ENCODE peak calls at places on chromosome 19, in five cellular contexts. F, T, L, K and O are unnamed samples.

GRCh38 chr19:14116918-14117578 is 514 bp downstream of the PRKACA start:
- DNase-seq in L (no peak), T (no peak), F (peak; percentile 47), K (no peak), O (peak; percentile 41)

GRCh38 chr19:40960062-40960685 is 30.9 kb upstream of the CYP2B6 start:
- DNase-seq in K (no peak), F (no peak), L (no peak), T (no peak), O (no peak)

GRCh38 chr19:35601971-35602370 is 10.6 kb upstream of the HAUS5 start:
- DNase-seq in T (no peak), L (no peak), K (no peak), F (no peak), O (no peak)

GRCh38 chr19:2164020-2164988 is 571 bp downstream of the DOT1L start:
- DNase-seq in L (no peak), K (no peak), F (no peak), T (no peak), O (no peak)

GRCh38 chr19:5828661-5829566 is 10.6 kb downstream of the FUT6 start:
- DNase-seq in T (no peak), L (no peak), K (no peak), F (peak; percentile 89), O (peak; percentile 34)

GRCh38 chr19:12769689-12770088 is 5.7 kb downstream of the HOOK2 start:
- DNase-seq in T (no peak), F (no peak), L (no peak), K (no peak), O (peak; percentile 63)

GRCh38 chr19:12796146-12797071 is 5.1 kb downstream of the JUNB start:
- DNase-seq in L (no peak), F (peak; percentile 77), T (peak; percentile 81), K (peak; percentile 68), O (peak; percentile 54)

GRCh38 chr19:49135686-49136085 is 16.3 kb downstream of the PPFIA3 start:
- DNase-seq in F (no peak), K (no peak), T (no peak), L (no peak), O (no peak)

GRCh38 chr19:41456342-41456918 is 13.5 kb downstream of the ERICH4 start:
- DNase-seq in L (no peak), T (peak; percentile 56), F (no peak), K (no peak), O (no peak)

GRCh38 chr19:42155796-42156195 is 23.6 kb upstream of the POU2F2 start:
- DNase-seq in L (no peak), T (no peak), F (no peak), K (no peak), O (no peak)

GRCh38 chr19:15790096-15790495 is 2.6 kb downstream of the OR10H5 start:
- DNase-seq in T (no peak), L (no peak), F (no peak), K (no peak), O (no peak)

GRCh38 chr19:45650722-45651121 is 11.5 kb upstream of the EML2 start:
- DNase-seq in K (no peak), L (no peak), F (no peak), T (no peak), O (peak; percentile 46)

GRCh38 chr19:39841041-39841440 is 5.1 kb downstream of the FBL start:
- DNase-seq in T (no peak), F (no peak), K (no peak), L (no peak), O (no peak)

GRCh38 chr19:4322942-4323665 is 15.5 kb downstream of the STAP2 start:
- DNase-seq in F (no peak), L (no peak), K (no peak), T (no peak), O (no peak)
- TF ChIP-seq SMC3 in F (no peak), L (no peak), K (no peak), T (no peak), O (no peak)

GRCh38 chr19:3480383-3481091 is at the start of gene SMIM24:
- DNase-seq in F (no peak), K (peak; percentile 73), L (no peak), T (no peak), O (no peak)
- TF ChIP-seq USF2 in F (no peak), K (no peak), L (no peak), T (no peak), O (no peak)

GRCh38 chr19:1131718-1132552 is 28.1 kb downstream of the GPX4 start:
- DNase-seq in T (peak; percentile 88), L (no peak), F (no peak), K (no peak), O (peak; percentile 53)
- TF ChIP-seq SMC3 in T (peak; percentile 15), L (no peak), F (no peak), K (no peak), O (no peak)

GRCh38 chr19:17262557-17262956 is 2.0 kb downstream of the USHBP1 start:
- DNase-seq in F (no peak), T (no peak), L (no peak), K (no peak), O (no peak)

GRCh38 chr19:17259934-17260333 is 4.6 kb downstream of the USHBP1 start:
- DNase-seq in L (no peak), T (no peak), K (no peak), F (no peak), O (no peak)

GRCh38 chr19:17263712-17264640 is 569 bp downstream of the USHBP1 start:
- DNase-seq in K (no peak), F (no peak), L (no peak), T (no peak), O (no peak)

GRCh38 chr19:17259118-17259780 is 5.3 kb downstream of the USHBP1 start:
- DNase-seq in L (no peak), F (no peak), T (no peak), K (no peak), O (no peak)

GRCh38 chr19:17260842-17261325 is 3.7 kb downstream of the USHBP1 start:
- DNase-seq in F (peak; percentile 87), K (peak; percentile 82), L (peak; percentile 89), T (peak; percentile 64), O (peak; percentile 90)
- TF ChIP-seq USF2 in F (no peak), K (no peak), L (no peak), T (no peak), O (no peak)